ENCODE peak calls at places on chromosomes 13 and 19, in nine cellular contexts. X, E, P, N, I, M, A, V and Y are unnamed samples.

GRCh38 chr13:47337781-47338507 is 441.1 kb upstream of the HTR2A start:
- DNase-seq in X (no peak), E (no peak), P (no peak), N (peak), I (no peak), M (no peak), A (no peak), V (no peak), Y (peak)

GRCh38 chr13:51453959-51454703 is 1.3 kb upstream of the INTS6 start:
- DNase-seq in X (peak), E (peak), P (no peak), N (peak), I (peak), M (no peak), A (peak), V (peak), Y (no peak)

GRCh38 chr19:2032296-2032941 is 16.9 kb upstream of the BTBD2 start:
- DNase-seq in X (peak), E (peak), P (peak), N (peak), I (no peak), M (peak), A (peak), V (peak), Y (peak)

GRCh38 chr19:40366697-40367561 is 18.4 kb downstream of the PLD3 start:
- DNase-seq in X (no peak), E (no peak), P (peak), N (peak), I (no peak), M (peak), A (no peak), V (no peak), Y (no peak)

GRCh38 chr19:38208571-38208970 is 15.5 kb downstream of the DPF1 start:
- DNase-seq in X (no peak), E (no peak), P (no peak), N (no peak), I (no peak), M (no peak), A (no peak), V (no peak), Y (no peak)

GRCh38 chr13:48892311-48892710 is 83.4 kb upstream of the FNDC3A start:
- DNase-seq in X (peak), E (no peak), P (no peak), N (peak), I (no peak), M (no peak), A (peak), V (no peak), Y (peak)

GRCh38 chr19:35742121-35742724 is at the start of gene IGFLR1:
- DNase-seq in X (no peak), E (no peak), P (no peak), N (no peak), I (peak), M (no peak), A (no peak), V (peak), Y (no peak)

GRCh38 chr19:41872384-41872774 is 4.7 kb upstream of the CD79A start:
- DNase-seq in X (no peak), E (no peak), P (no peak), N (no peak), I (no peak), M (no peak), A (no peak), V (no peak), Y (no peak)

GRCh38 chr13:43357435-43358065 is 334.2 kb downstream of the DNAJC15 start:
- DNase-seq in X (no peak), E (no peak), P (no peak), N (no peak), I (no peak), M (no peak), A (no peak), V (no peak), Y (no peak)

GRCh38 chr19:19064098-19064722 is 416 bp downstream of the SLC25A42 start:
- DNase-seq in X (no peak), E (no peak), P (no peak), N (no peak), I (peak), M (no peak), A (no peak), V (no peak), Y (no peak)

GRCh38 chr13:34522818-34523217 is 419.3 kb upstream of the NBEA start:
- DNase-seq in X (no peak), E (no peak), P (no peak), N (peak), I (no peak), M (no peak), A (no peak), V (no peak), Y (no peak)

GRCh38 chr13:59458908-59459579 is 704.7 kb downstream of the DIAPH3 start:
- DNase-seq in X (peak), E (no peak), P (no peak), N (peak), I (no peak), M (no peak), A (peak), V (no peak), Y (peak)

GRCh38 chr19:29620931-29621351 is 14.9 kb downstream of the POP4 start:
- DNase-seq in X (no peak), E (no peak), P (peak), N (no peak), I (no peak), M (no peak), A (no peak), V (no peak), Y (no peak)

GRCh38 chr19:6233051-6233826 is 46.5 kb downstream of the MLLT1 start:
- DNase-seq in X (peak), E (peak), P (peak), N (peak), I (no peak), M (peak), A (no peak), V (no peak), Y (no peak)

GRCh38 chr19:43504426-43505185 is at the start of gene PHLDB3:
- DNase-seq in X (peak), E (peak), P (peak), N (no peak), I (no peak), M (peak), A (peak), V (peak), Y (no peak)

GRCh38 chr19:21586341-21587116 is 81.1 kb downstream of the ZNF429 start:
- DNase-seq in X (no peak), E (no peak), P (peak), N (no peak), I (no peak), M (no peak), A (no peak), V (no peak), Y (no peak)

GRCh38 chr19:46529622-46530451 is 34.2 kb upstream of the PNMA8B start:
- DNase-seq in X (peak), E (peak), P (peak), N (peak), I (peak), M (peak), A (peak), V (peak), Y (peak)

GRCh38 chr19:2312819-2313501 is 5.0 kb upstream of the LINGO3 start:
- DNase-seq in X (no peak), E (no peak), P (no peak), N (no peak), I (no peak), M (no peak), A (no peak), V (no peak), Y (no peak)

GRCh38 chr19:1271528-1272422 is 2.6 kb downstream of the CIRBP start:
- DNase-seq in X (no peak), E (peak), P (peak), N (no peak), I (no peak), M (no peak), A (no peak), V (no peak), Y (no peak)

GRCh38 chr19:10120538-10121198 is 969 bp upstream of the EIF3G start:
- DNase-seq in X (peak), E (peak), P (no peak), N (peak), I (no peak), M (no peak), A (peak), V (no peak), Y (peak)

GRCh38 chr13:75513271-75513670 is 24.4 kb downstream of the COMMD6 start:
- DNase-seq in X (no peak), E (no peak), P (no peak), N (no peak), I (no peak), M (no peak), A (no peak), V (no peak), Y (no peak)

GRCh38 chr19:10418281-10419199 is 1.8 kb upstream of the PDE4A start:
- DNase-seq in X (no peak), E (no peak), P (no peak), N (peak), I (peak), M (no peak), A (no peak), V (no peak), Y (no peak)

GRCh38 chr13:110915874-110916670 is 1.2 kb upstream of the ANKRD10 start:
- DNase-seq in X (no peak), E (no peak), P (no peak), N (peak), I (no peak), M (no peak), A (peak), V (no peak), Y (peak)

GRCh38 chr19:4439243-4439642 is 18.4 kb downstream of the UBXN6 start:
- DNase-seq in X (no peak), E (no peak), P (no peak), N (no peak), I (no peak), M (no peak), A (no peak), V (no peak), Y (no peak)

GRCh38 chr13:82803341-82803740 is 1078.9 kb downstream of the SLITRK1 start:
- DNase-seq in X (no peak), E (no peak), P (no peak), N (no peak), I (no peak), M (no peak), A (peak), V (no peak), Y (peak)

GRCh38 chr13:29402168-29402621 is 193.3 kb downstream of the SLC7A1 start:
- DNase-seq in X (no peak), E (peak), P (no peak), N (peak), I (no peak), M (no peak), A (peak), V (no peak), Y (peak)

GRCh38 chr13:33931397-33931987 is 113.5 kb downstream of the RFC3 start:
- DNase-seq in X (peak), E (no peak), P (no peak), N (peak), I (peak), M (no peak), A (peak), V (no peak), Y (no peak)

GRCh38 chr13:109745702-109746101 is 40.7 kb downstream of the IRS2 start:
- DNase-seq in X (no peak), E (no peak), P (no peak), N (no peak), I (no peak), M (no peak), A (no peak), V (no peak), Y (no peak)

GRCh38 chr19:38201731-38202130 is 22.3 kb downstream of the DPF1 start:
- DNase-seq in X (no peak), E (no peak), P (no peak), N (no peak), I (no peak), M (no peak), A (no peak), V (no peak), Y (no peak)

GRCh38 chr19:7993560-7993959 is 11.9 kb downstream of the ELAVL1 start:
- DNase-seq in X (no peak), E (no peak), P (no peak), N (no peak), I (no peak), M (no peak), A (no peak), V (no peak), Y (no peak)

GRCh38 chr19:30556230-30556711 is 184.1 kb downstream of the ZNF536 start:
- DNase-seq in X (no peak), E (no peak), P (no peak), N (no peak), I (no peak), M (no peak), A (no peak), V (no peak), Y (no peak)

GRCh38 chr19:18809149-18809978 is 18.3 kb upstream of the COMP start:
- DNase-seq in X (no peak), E (peak), P (no peak), N (peak), I (no peak), M (peak), A (peak), V (no peak), Y (peak)

GRCh38 chr13:94061316-94061715 is 418.2 kb downstream of the DCT start:
- DNase-seq in X (no peak), E (no peak), P (no peak), N (peak), I (no peak), M (no peak), A (peak), V (no peak), Y (no peak)

GRCh38 chr19:54114340-54114826 is 1.1 kb downstream of the TFPT start:
- DNase-seq in X (peak), E (no peak), P (peak), N (peak), I (peak), M (peak), A (peak), V (peak), Y (no peak)

DNA sequence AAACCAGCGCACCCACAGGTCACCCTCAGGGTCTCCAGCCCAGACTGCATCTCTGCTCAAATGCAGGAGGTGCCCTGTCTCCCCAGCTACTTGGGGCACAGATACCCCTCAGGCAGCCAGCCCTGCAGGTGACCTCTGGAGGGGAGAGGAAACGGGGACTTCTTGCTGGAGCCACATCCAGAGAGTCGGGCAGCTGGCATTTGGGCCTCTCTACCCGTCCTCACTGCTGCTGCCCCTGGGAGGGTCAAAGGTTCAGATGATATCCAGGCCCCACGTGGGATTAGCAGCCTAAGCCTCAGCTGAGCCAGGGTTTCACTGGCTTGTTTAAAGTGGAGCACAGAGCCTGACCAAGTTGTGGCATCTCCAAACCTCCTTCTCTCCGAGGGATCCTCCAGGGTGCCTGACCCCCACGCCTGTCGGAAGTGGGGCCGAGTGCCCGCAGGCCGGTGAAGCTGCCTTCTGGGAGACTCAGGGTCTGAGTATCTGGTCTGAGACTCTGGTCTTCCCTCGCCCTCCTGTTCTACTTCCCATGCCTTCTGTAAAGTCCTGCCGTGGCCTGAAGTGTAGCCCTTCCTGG is 2.2 kb downstream of the RASA3 start:
- DNase-seq in X (no peak), E (no peak), P (peak), N (no peak), I (no peak), M (no peak), A (no peak), V (no peak), Y (no peak)
- H3K4me3 ChIP-seq in X (peak), E (peak), P (peak), N (peak), I (peak), M (no peak), A (no peak), V (peak), Y (peak)

DNA sequence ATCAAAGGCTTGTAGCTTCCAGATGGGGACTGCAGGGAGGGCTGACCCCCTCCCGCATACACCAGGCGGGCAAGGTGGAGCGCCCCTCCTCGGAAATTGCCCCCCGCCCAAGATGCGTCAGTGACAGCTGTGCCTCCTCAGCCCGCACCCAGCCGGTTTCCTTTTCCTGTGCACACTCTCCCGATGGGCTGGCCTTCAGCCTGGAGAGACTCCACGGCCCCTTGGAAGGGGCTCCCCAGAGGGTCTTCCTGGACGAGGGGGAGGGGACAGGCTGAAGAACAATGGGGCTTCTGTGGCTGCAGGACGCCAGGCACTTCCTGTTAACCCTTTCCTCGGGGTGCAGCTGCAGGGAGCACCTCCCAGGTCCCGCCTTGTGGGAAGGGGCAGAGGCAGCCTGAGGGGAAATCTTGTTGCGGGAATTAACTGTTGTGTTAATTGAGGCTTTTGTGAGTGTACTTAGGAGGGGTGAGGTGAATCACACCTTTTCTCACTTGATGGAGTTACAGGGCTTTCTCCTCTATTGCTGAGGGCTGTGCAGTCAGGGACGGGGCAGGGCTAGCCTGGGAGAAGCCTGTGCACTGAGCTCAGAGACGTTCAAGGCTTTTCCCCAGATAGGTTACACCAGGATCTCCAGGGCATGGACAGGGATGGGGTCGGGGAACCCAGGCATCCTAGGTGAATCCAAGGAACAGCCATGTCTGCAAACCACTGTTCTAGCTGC is 14.3 kb downstream of the IER2 start:
- DNase-seq in X (peak), E (peak), P (peak), N (peak), I (peak), M (peak), A (peak), V (no peak), Y (no peak)
- H3K4me3 ChIP-seq in X (no peak), E (peak), P (peak), N (no peak), I (peak), M (no peak), A (peak), V (peak), Y (peak)

GRCh38 chr13:92821324-92821723 is 405.3 kb upstream of the GPC6 start:
- DNase-seq in X (no peak), E (no peak), P (no peak), N (no peak), I (no peak), M (no peak), A (no peak), V (no peak), Y (no peak)
- H3K4me3 ChIP-seq in X (no peak), E (no peak), P (no peak), N (no peak), I (no peak), M (no peak), A (no peak), V (no peak), Y (no peak)

DNA sequence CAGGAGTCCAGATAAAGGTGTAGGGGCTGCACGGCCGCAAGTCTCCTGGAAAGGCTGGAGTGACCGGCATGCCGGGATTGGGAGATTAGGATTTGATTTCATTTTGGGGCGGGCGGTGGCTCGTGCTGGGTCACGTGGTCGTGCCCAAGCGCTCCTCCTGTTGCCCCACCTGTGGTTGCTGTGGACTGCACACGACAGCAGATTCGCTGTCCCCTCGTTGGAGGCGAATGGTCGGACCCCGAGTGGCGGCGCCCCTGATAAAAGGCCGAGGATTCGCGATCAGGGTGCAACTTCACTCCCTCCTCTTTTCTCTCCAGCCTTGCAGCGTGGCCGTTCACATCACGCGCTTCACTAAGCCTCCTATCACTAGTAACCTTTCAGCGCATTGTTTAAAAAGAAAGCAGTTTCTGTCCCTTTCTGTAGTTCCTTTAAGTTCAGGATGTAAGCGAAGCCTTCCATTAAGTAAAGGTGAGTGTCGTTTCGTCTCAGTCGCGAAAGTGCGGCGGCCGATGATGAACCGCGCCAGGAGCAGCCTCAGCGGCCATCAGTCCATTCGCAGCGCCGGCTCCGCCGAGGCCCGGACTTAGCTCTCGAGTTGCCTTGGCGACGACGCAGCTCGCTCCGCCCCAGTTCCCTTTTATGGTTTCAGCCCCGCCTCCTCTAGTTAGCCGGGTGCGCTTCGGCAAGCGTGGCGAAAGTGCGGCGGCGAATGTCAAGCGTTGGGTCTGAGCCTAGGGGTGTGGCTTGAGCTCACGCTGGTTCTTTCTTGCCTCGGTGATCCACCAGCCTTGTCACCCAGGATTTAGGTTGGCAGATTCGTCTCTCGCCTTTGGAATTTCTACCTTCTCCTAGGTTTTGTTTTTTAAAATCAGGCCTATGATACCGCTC is 1.7 kb upstream of the PPP1R37 start:
- DNase-seq in X (peak), E (peak), P (peak), N (peak), I (peak), M (peak), A (peak), V (peak), Y (peak)
- H3K4me3 ChIP-seq in X (peak), E (peak), P (peak), N (peak), I (peak), M (peak), A (peak), V (peak), Y (peak)

GRCh38 chr19:48511321-48511731 is 309 bp downstream of the LMTK3 start:
- DNase-seq in X (no peak), E (no peak), P (no peak), N (no peak), I (no peak), M (no peak), A (no peak), V (no peak), Y (no peak)

GRCh38 chr19:48511800-48512503 is at the start of gene LMTK3:
- DNase-seq in X (no peak), E (no peak), P (peak), N (no peak), I (peak), M (no peak), A (no peak), V (peak), Y (no peak)

GRCh38 chr19:48509467-48510194 is 2.0 kb downstream of the LMTK3 start:
- DNase-seq in X (no peak), E (no peak), P (no peak), N (no peak), I (no peak), M (no peak), A (no peak), V (no peak), Y (no peak)

GRCh38 chr19:48508729-48509310 is 2.8 kb downstream of the LMTK3 start:
- DNase-seq in X (no peak), E (no peak), P (no peak), N (no peak), I (no peak), M (no peak), A (no peak), V (no peak), Y (no peak)

GRCh38 chr19:48510421-48511268 is 990 bp downstream of the LMTK3 start:
- DNase-seq in X (peak), E (peak), P (peak), N (peak), I (peak), M (peak), A (peak), V (peak), Y (no peak)
- H3K4me3 ChIP-seq in X (no peak), E (no peak), P (peak), N (no peak), I (peak), M (no peak), A (peak), V (peak), Y (peak)